ENCODE peak calls at places on chromosomes 5 and 9, in eight cellular contexts. O is HL-60, L is GM12892, I is stomach, F is endothelial cell of umbilical vein, V is transverse colon, B is sigmoid colon, U is HCT116. T is an unnamed sample.

GRCh38 chr9:105842023-105842644 is 147.8 kb downstream of the TMEM38B start:
- DNase-seq in O (peak; percentile 1), L (no peak), I (no peak), F (peak; percentile 41), V (peak; percentile 13), B (no peak), U (peak; percentile 18), T (no peak)

GRCh38 chr9:108219664-108220063 is 636.1 kb downstream of the ACTL7B start:
- DNase-seq in O (no peak), L (no peak), I (peak; percentile 85), F (no peak), V (no peak), B (no peak), U (no peak), T (no peak)

GRCh38 chr5:73312872-73313510 is 135.6 kb downstream of the FOXD1 start:
- DNase-seq in O (no peak), L (no peak), I (no peak), F (no peak), V (no peak), B (no peak), U (no peak), T (no peak)

GRCh38 chr5:160638141-160638742 is 213.8 kb downstream of the ATP10B start:
- DNase-seq in O (no peak), L (no peak), I (no peak), F (no peak), V (peak; percentile 19), B (no peak), U (no peak), T (no peak)

GRCh38 chr9:93143830-93144530 is 9.9 kb upstream of the NINJ1 start:
- DNase-seq in O (no peak), L (no peak), I (no peak), F (no peak), V (peak; percentile 42), B (no peak), U (no peak), T (no peak)

GRCh38 chr9:77128125-77128789 is 49.1 kb upstream of the VPS13A start:
- DNase-seq in O (no peak), L (no peak), I (no peak), F (no peak), V (no peak), B (no peak), U (no peak), T (peak; percentile 90)

GRCh38 chr9:112224401-112225289 is 49.5 kb upstream of the SUSD1 start:
- DNase-seq in O (no peak), L (no peak), I (no peak), F (no peak), V (no peak), B (no peak), U (no peak), T (no peak)

GRCh38 chr5:35058395-35058794 is 10.6 kb upstream of the AGXT2 start:
- DNase-seq in O (no peak), L (no peak), I (no peak), F (no peak), V (no peak), B (no peak), U (no peak), T (no peak)

GRCh38 chr5:52800394-52801213 is 12.9 kb downstream of the ITGA1 start:
- DNase-seq in O (no peak), L (no peak), I (peak; percentile 73), F (peak; percentile 71), V (peak; percentile 73), B (peak; percentile 84), U (no peak), T (no peak)

GRCh38 chr9:14179449-14179848 is 134.5 kb downstream of the NFIB start:
- DNase-seq in O (no peak), L (no peak), I (peak; percentile 73), F (no peak), V (peak; percentile 20), B (no peak), U (peak; percentile 26), T (no peak)

GRCh38 chr9:107711528-107711927 is 222.0 kb upstream of the KLF4 start:
- DNase-seq in O (peak; percentile 29), L (no peak), I (no peak), F (peak; percentile 80), V (peak; percentile 89), B (no peak), U (peak; percentile 88), T (no peak)

GRCh38 chr5:1311443-1312055 is 16.7 kb upstream of the TERT start:
- DNase-seq in O (no peak), L (no peak), I (no peak), F (no peak), V (no peak), B (no peak), U (no peak), T (no peak)

GRCh38 chr5:31445041-31445600 is 86.8 kb downstream of the DROSHA start:
- DNase-seq in O (no peak), L (no peak), I (no peak), F (no peak), V (no peak), B (no peak), U (no peak), T (no peak)

GRCh38 chr5:107538331-107539162 is 132.2 kb downstream of the EFNA5 start:
- DNase-seq in O (no peak), L (no peak), I (no peak), F (no peak), V (no peak), B (no peak), U (no peak), T (no peak)
- TF ChIP-seq POLR2AphosphoS5 in O (no peak), L (no peak), I (no peak), F (no peak), V (no peak), B (no peak), U (no peak), T (no peak)

GRCh38 chr5:78515665-78516064 is 132.9 kb downstream of the LHFPL2 start:
- DNase-seq in O (no peak), L (no peak), I (no peak), F (no peak), V (no peak), B (no peak), U (no peak), T (no peak)

GRCh38 chr5:78514427-78515345 is 133.9 kb downstream of the LHFPL2 start:
- DNase-seq in O (no peak), L (no peak), I (no peak), F (no peak), V (peak; percentile 35), B (no peak), U (no peak), T (no peak)

GRCh38 chr5:78519198-78519941 is 129.2 kb downstream of the LHFPL2 start:
- DNase-seq in O (no peak), L (no peak), I (no peak), F (no peak), V (peak; percentile 37), B (no peak), U (no peak), T (no peak)

GRCh38 chr5:78521455-78521854 is 127.1 kb downstream of the LHFPL2 start:
- DNase-seq in O (no peak), L (no peak), I (no peak), F (peak; percentile 27), V (no peak), B (no peak), U (no peak), T (no peak)

DNA sequence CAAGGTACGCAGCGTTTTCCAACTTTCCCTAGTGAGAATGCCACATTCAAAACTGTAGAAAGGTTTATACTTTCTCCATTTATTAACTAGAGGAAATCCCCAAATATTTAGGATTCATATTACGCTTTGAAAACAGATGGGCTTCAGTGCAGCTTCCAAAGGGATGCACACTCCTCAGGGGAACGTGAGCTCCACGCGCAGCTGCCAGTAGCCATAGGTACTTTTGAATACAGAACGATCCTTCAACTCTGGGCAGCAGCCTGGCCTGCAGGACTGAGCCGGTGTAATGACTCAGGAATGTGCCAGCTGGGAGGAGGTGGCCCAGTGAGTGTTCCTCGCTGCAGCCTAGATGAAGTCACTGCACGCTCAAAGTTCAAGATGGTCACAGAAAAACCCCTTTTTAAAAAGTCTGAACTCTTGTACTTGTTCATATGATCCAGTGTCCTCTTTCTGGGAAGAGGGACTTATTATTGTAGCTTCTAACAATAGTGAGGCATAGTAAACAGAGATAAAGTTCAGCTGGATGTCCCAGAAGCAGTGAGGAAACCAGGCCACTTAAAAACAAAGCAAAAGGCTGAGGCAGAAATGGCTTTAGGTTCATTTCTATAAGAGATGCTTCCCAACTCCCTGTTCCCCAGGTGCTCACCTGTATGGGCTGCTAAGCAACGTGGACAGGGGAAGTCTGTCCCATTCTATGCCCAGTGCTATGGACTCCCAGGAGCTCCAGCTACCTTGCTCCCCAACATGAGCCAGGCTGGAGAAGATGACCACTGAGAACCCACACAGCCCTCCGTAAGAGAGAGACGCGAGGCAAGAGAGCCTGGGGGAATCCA is 130.0 kb downstream of the LHFPL2 start:
- DNase-seq in O (no peak), L (no peak), I (peak; percentile 46), F (peak; percentile 92), V (peak; percentile 71), B (peak; percentile 86), U (no peak), T (no peak)
- TF ChIP-seq POLR2AphosphoS5 in O (no peak), L (no peak), I (peak; percentile 12), F (peak; percentile 29), V (peak; percentile 70), B (peak; percentile 28), U (no peak), T (no peak)

GRCh38 chr9:38389313-38389712 is 3.2 kb upstream of the ALDH1B1 start:
- DNase-seq in O (no peak), L (no peak), I (no peak), F (no peak), V (no peak), B (peak; percentile 63), U (no peak), T (no peak)
- TF ChIP-seq POLR2AphosphoS5 in O (no peak), L (no peak), I (peak; percentile 52), F (no peak), V (peak; percentile 4), B (peak; percentile 59), U (no peak), T (no peak)

GRCh38 chr5:154707641-154708040 is 47.5 kb upstream of the LARP1 start:
- DNase-seq in O (no peak), L (no peak), I (no peak), F (no peak), V (no peak), B (no peak), U (no peak), T (no peak)

GRCh38 chr5:154708207-154708606 is 47.0 kb upstream of the LARP1 start:
- DNase-seq in O (no peak), L (no peak), I (no peak), F (no peak), V (no peak), B (peak; percentile 27), U (no peak), T (no peak)

GRCh38 chr5:154709368-154710305 is 45.5 kb upstream of the LARP1 start:
- DNase-seq in O (no peak), L (no peak), I (no peak), F (no peak), V (no peak), B (peak; percentile 27), U (no peak), T (no peak)

GRCh38 chr5:154706416-154706815 is 48.8 kb upstream of the LARP1 start:
- DNase-seq in O (no peak), L (no peak), I (no peak), F (no peak), V (no peak), B (no peak), U (no peak), T (no peak)

DNA sequence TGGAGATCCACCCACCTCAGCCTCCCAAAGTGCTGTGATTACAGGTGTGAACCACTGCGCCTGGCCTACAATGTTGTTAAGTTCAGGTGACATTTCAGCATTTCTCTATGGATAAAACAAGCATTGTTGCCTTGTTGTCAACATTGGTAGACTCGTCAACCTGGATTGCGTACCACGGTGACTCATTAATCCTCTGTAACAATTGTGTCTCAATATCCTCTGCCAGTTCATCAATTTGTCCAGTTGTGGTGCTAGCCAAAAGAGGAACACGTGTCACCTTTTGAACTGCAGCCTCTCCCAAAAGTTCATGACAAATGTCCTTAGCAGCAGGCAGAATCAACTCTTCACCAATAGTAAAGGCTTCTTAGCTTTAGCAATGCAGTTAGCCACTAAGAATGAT is 46.3 kb upstream of the LARP1 start:
- DNase-seq in O (peak; percentile 14), L (no peak), I (no peak), F (no peak), V (no peak), B (peak; percentile 12), U (peak; percentile 57), T (no peak)
- TF ChIP-seq POLR2AphosphoS5 in O (no peak), L (no peak), I (no peak), F (no peak), V (no peak), B (no peak), U (no peak), T (no peak)